ENCODE peak calls at places on chromosomes 3 and 15, in nine cellular contexts. One of them, this sample, is unnamed.
A peak's percentile ranks its signal among the peaks of the same experiment; 100 is the strongest.

GRCh38 chr3:141050576-141050912 is 603 bp upstream of the SPSB4 start:
- DNase-seq in hippocampal formation: no peak
- DNase-seq in astrocyte of the spinal cord: no peak
- DNase-seq in SJSA1: no peak
- DNase-seq in globus pallidus: no peak
- DNase-seq in activated T-helper 1 cell treated with anti-CD3 and anti-CD28 coated beads, Interleukin-2, amount 50 U/mL, for 16 hours: no peak
- DNase-seq in Peyer's patch: no peak
- DNase-seq in NCI-H460: no peak
- DNase-seq in lung microvascular endothelial cell: no peak
- DNase-seq in this sample: no peak

GRCh38 chr15:59150185-59150584 is 45.2 kb downstream of the CCNB2 start:
- DNase-seq in activated T-helper 1 cell treated with anti-CD3 and anti-CD28 coated beads, Interleukin-2, amount 50 U/mL, for 16 hours: no peak
- DNase-seq in SJSA1: no peak
- DNase-seq in lung microvascular endothelial cell: no peak
- DNase-seq in astrocyte of the spinal cord: no peak
- DNase-seq in Peyer's patch: no peak
- DNase-seq in NCI-H460: no peak
- DNase-seq in hippocampal formation: peak; percentile 15
- DNase-seq in globus pallidus: no peak
- DNase-seq in this sample: no peak

GRCh38 chr3:177134166-177134565 is 63.1 kb downstream of the TBL1XR1 start:
- DNase-seq in SJSA1: no peak
- DNase-seq in astrocyte of the spinal cord: no peak
- DNase-seq in lung microvascular endothelial cell: peak; percentile 37
- DNase-seq in hippocampal formation: no peak
- DNase-seq in activated T-helper 1 cell treated with anti-CD3 and anti-CD28 coated beads, Interleukin-2, amount 50 U/mL, for 16 hours: no peak
- DNase-seq in Peyer's patch: no peak
- DNase-seq in NCI-H460: no peak
- DNase-seq in globus pallidus: no peak
- DNase-seq in this sample: no peak

GRCh38 chr3:51968883-51969674 is 1.8 kb upstream of the PCBP4 start:
- DNase-seq in SJSA1: no peak
- DNase-seq in hippocampal formation: no peak
- DNase-seq in astrocyte of the spinal cord: no peak
- DNase-seq in Peyer's patch: no peak
- DNase-seq in NCI-H460: no peak
- DNase-seq in lung microvascular endothelial cell: no peak
- DNase-seq in activated T-helper 1 cell treated with anti-CD3 and anti-CD28 coated beads, Interleukin-2, amount 50 U/mL, for 16 hours: no peak
- DNase-seq in globus pallidus: no peak
- DNase-seq in this sample: no peak

GRCh38 chr15:63371297-63371918 is 10.2 kb downstream of the CA12 start:
- DNase-seq in SJSA1: no peak
- DNase-seq in Peyer's patch: no peak
- DNase-seq in astrocyte of the spinal cord: peak; percentile 32
- DNase-seq in lung microvascular endothelial cell: no peak
- DNase-seq in activated T-helper 1 cell treated with anti-CD3 and anti-CD28 coated beads, Interleukin-2, amount 50 U/mL, for 16 hours: no peak
- DNase-seq in globus pallidus: no peak
- DNase-seq in NCI-H460: no peak
- DNase-seq in hippocampal formation: no peak
- DNase-seq in this sample: no peak

GRCh38 chr3:69880069-69880640 is 119.4 kb upstream of the SAMMSON start:
- DNase-seq in lung microvascular endothelial cell: no peak
- DNase-seq in Peyer's patch: no peak
- DNase-seq in hippocampal formation: no peak
- DNase-seq in globus pallidus: no peak
- DNase-seq in NCI-H460: no peak
- DNase-seq in astrocyte of the spinal cord: no peak
- DNase-seq in activated T-helper 1 cell treated with anti-CD3 and anti-CD28 coated beads, Interleukin-2, amount 50 U/mL, for 16 hours: no peak
- DNase-seq in SJSA1: no peak
- DNase-seq in this sample: no peak

GRCh38 chr3:58342676-58343075 is 10.0 kb downstream of the PXK start:
- DNase-seq in NCI-H460: no peak
- DNase-seq in Peyer's patch: peak; percentile 58
- DNase-seq in SJSA1: no peak
- DNase-seq in lung microvascular endothelial cell: no peak
- DNase-seq in globus pallidus: peak; percentile 72
- DNase-seq in astrocyte of the spinal cord: no peak
- DNase-seq in activated T-helper 1 cell treated with anti-CD3 and anti-CD28 coated beads, Interleukin-2, amount 50 U/mL, for 16 hours: no peak
- DNase-seq in hippocampal formation: no peak
- DNase-seq in this sample: peak; percentile 83

GRCh38 chr15:37847776-37848175 is 86.7 kb upstream of the TMCO5A start:
- DNase-seq in hippocampal formation: no peak
- DNase-seq in lung microvascular endothelial cell: no peak
- DNase-seq in globus pallidus: no peak
- DNase-seq in activated T-helper 1 cell treated with anti-CD3 and anti-CD28 coated beads, Interleukin-2, amount 50 U/mL, for 16 hours: no peak
- DNase-seq in NCI-H460: no peak
- DNase-seq in Peyer's patch: no peak
- DNase-seq in astrocyte of the spinal cord: no peak
- DNase-seq in SJSA1: no peak
- DNase-seq in this sample: no peak

GRCh38 chr15:43127752-43128151 is 5.6 kb upstream of the TMEM62 start:
- DNase-seq in Peyer's patch: no peak
- DNase-seq in globus pallidus: no peak
- DNase-seq in lung microvascular endothelial cell: no peak
- DNase-seq in activated T-helper 1 cell treated with anti-CD3 and anti-CD28 coated beads, Interleukin-2, amount 50 U/mL, for 16 hours: no peak
- DNase-seq in SJSA1: no peak
- DNase-seq in NCI-H460: no peak
- DNase-seq in hippocampal formation: no peak
- DNase-seq in astrocyte of the spinal cord: no peak
- DNase-seq in this sample: no peak

GRCh38 chr3:52146189-52146588 is 8.0 kb downstream of the POC1A start:
- DNase-seq in NCI-H460: no peak
- DNase-seq in astrocyte of the spinal cord: no peak
- DNase-seq in Peyer's patch: no peak
- DNase-seq in globus pallidus: no peak
- DNase-seq in activated T-helper 1 cell treated with anti-CD3 and anti-CD28 coated beads, Interleukin-2, amount 50 U/mL, for 16 hours: no peak
- DNase-seq in lung microvascular endothelial cell: no peak
- DNase-seq in SJSA1: no peak
- DNase-seq in hippocampal formation: no peak
- DNase-seq in this sample: no peak

GRCh38 chr15:67836477-67836876 is 3.4 kb downstream of the RNU6-1 start:
- DNase-seq in astrocyte of the spinal cord: peak; percentile 49
- DNase-seq in hippocampal formation: no peak
- DNase-seq in Peyer's patch: peak; percentile 82
- DNase-seq in SJSA1: no peak
- DNase-seq in NCI-H460: peak; percentile 25
- DNase-seq in lung microvascular endothelial cell: peak; percentile 66
- DNase-seq in globus pallidus: peak; percentile 35
- DNase-seq in activated T-helper 1 cell treated with anti-CD3 and anti-CD28 coated beads, Interleukin-2, amount 50 U/mL, for 16 hours: no peak
- DNase-seq in this sample: peak; percentile 38

GRCh38 chr3:162601101-162601670 is 1104.6 kb downstream of the OTOL1 start:
- DNase-seq in NCI-H460: no peak
- DNase-seq in astrocyte of the spinal cord: no peak
- DNase-seq in Peyer's patch: no peak
- DNase-seq in activated T-helper 1 cell treated with anti-CD3 and anti-CD28 coated beads, Interleukin-2, amount 50 U/mL, for 16 hours: no peak
- DNase-seq in hippocampal formation: no peak
- DNase-seq in lung microvascular endothelial cell: no peak
- DNase-seq in globus pallidus: no peak
- DNase-seq in SJSA1: no peak
- DNase-seq in this sample: no peak

GRCh38 chr15:51917493-51917892 is 54.1 kb downstream of the LEO1 start:
- DNase-seq in hippocampal formation: no peak
- DNase-seq in Peyer's patch: no peak
- DNase-seq in globus pallidus: no peak
- DNase-seq in lung microvascular endothelial cell: peak; percentile 43
- DNase-seq in SJSA1: no peak
- DNase-seq in NCI-H460: peak; percentile 31
- DNase-seq in activated T-helper 1 cell treated with anti-CD3 and anti-CD28 coated beads, Interleukin-2, amount 50 U/mL, for 16 hours: no peak
- DNase-seq in astrocyte of the spinal cord: peak; percentile 29
- DNase-seq in this sample: no peak

GRCh38 chr15:37095197-37095992 is 5.0 kb downstream of the MEIS2 start:
- DNase-seq in globus pallidus: peak; percentile 47
- DNase-seq in lung microvascular endothelial cell: peak; percentile 31
- DNase-seq in NCI-H460: no peak
- DNase-seq in Peyer's patch: no peak
- DNase-seq in astrocyte of the spinal cord: no peak
- DNase-seq in SJSA1: no peak
- DNase-seq in activated T-helper 1 cell treated with anti-CD3 and anti-CD28 coated beads, Interleukin-2, amount 50 U/mL, for 16 hours: no peak
- DNase-seq in hippocampal formation: peak; percentile 30
- DNase-seq in this sample: no peak

GRCh38 chr3:63864008-63864871 is 573 bp downstream of the ATXN7 start:
- DNase-seq in globus pallidus: peak; percentile 33
- DNase-seq in Peyer's patch: peak; percentile 72
- DNase-seq in SJSA1: peak; percentile 41
- DNase-seq in NCI-H460: no peak
- DNase-seq in lung microvascular endothelial cell: peak; percentile 37
- DNase-seq in hippocampal formation: peak; percentile 30
- DNase-seq in astrocyte of the spinal cord: no peak
- DNase-seq in activated T-helper 1 cell treated with anti-CD3 and anti-CD28 coated beads, Interleukin-2, amount 50 U/mL, for 16 hours: peak; percentile 25
- DNase-seq in this sample: peak; percentile 48

GRCh38 chr15:68311464-68311835 is 33.9 kb downstream of the FEM1B start:
- DNase-seq in SJSA1: peak; percentile 32
- DNase-seq in lung microvascular endothelial cell: no peak
- DNase-seq in Peyer's patch: no peak
- DNase-seq in NCI-H460: no peak
- DNase-seq in globus pallidus: no peak
- DNase-seq in activated T-helper 1 cell treated with anti-CD3 and anti-CD28 coated beads, Interleukin-2, amount 50 U/mL, for 16 hours: no peak
- DNase-seq in hippocampal formation: no peak
- DNase-seq in astrocyte of the spinal cord: no peak
- DNase-seq in this sample: no peak

GRCh38 chr15:35533130-35534110 is 12.5 kb downstream of the DPH6 start:
- DNase-seq in NCI-H460: no peak
- DNase-seq in globus pallidus: no peak
- DNase-seq in activated T-helper 1 cell treated with anti-CD3 and anti-CD28 coated beads, Interleukin-2, amount 50 U/mL, for 16 hours: no peak
- DNase-seq in astrocyte of the spinal cord: peak; percentile 53
- DNase-seq in Peyer's patch: no peak
- DNase-seq in SJSA1: no peak
- DNase-seq in hippocampal formation: no peak
- DNase-seq in lung microvascular endothelial cell: peak; percentile 3
- DNase-seq in this sample: no peak

GRCh38 chr3:39189648-39190269 is 2.6 kb downstream of the XIRP1 start:
- DNase-seq in lung microvascular endothelial cell: peak; percentile 78
- DNase-seq in SJSA1: no peak
- DNase-seq in Peyer's patch: peak; percentile 80
- DNase-seq in hippocampal formation: peak; percentile 42
- DNase-seq in activated T-helper 1 cell treated with anti-CD3 and anti-CD28 coated beads, Interleukin-2, amount 50 U/mL, for 16 hours: peak; percentile 32
- DNase-seq in astrocyte of the spinal cord: peak; percentile 46
- DNase-seq in globus pallidus: peak; percentile 62
- DNase-seq in NCI-H460: peak; percentile 63
- DNase-seq in this sample: peak; percentile 77

GRCh38 chr3:126119008-126119675 is 35.2 kb upstream of the SLC41A3 start:
- DNase-seq in Peyer's patch: peak; percentile 17
- DNase-seq in SJSA1: peak; percentile 13
- DNase-seq in hippocampal formation: no peak
- DNase-seq in NCI-H460: no peak
- DNase-seq in astrocyte of the spinal cord: no peak
- DNase-seq in globus pallidus: no peak
- DNase-seq in lung microvascular endothelial cell: no peak
- DNase-seq in activated T-helper 1 cell treated with anti-CD3 and anti-CD28 coated beads, Interleukin-2, amount 50 U/mL, for 16 hours: no peak
- DNase-seq in this sample: no peak

GRCh38 chr3:108322352-108322751 is 26.0 kb downstream of the HHLA2 start:
- DNase-seq in Peyer's patch: no peak
- DNase-seq in SJSA1: no peak
- DNase-seq in globus pallidus: no peak
- DNase-seq in activated T-helper 1 cell treated with anti-CD3 and anti-CD28 coated beads, Interleukin-2, amount 50 U/mL, for 16 hours: no peak
- DNase-seq in lung microvascular endothelial cell: peak; percentile 28
- DNase-seq in hippocampal formation: no peak
- DNase-seq in NCI-H460: no peak
- DNase-seq in astrocyte of the spinal cord: no peak
- DNase-seq in this sample: no peak

GRCh38 chr15:96595951-96596350 is 265.5 kb downstream of the NR2F2 start:
- DNase-seq in hippocampal formation: no peak
- DNase-seq in SJSA1: no peak
- DNase-seq in activated T-helper 1 cell treated with anti-CD3 and anti-CD28 coated beads, Interleukin-2, amount 50 U/mL, for 16 hours: no peak
- DNase-seq in globus pallidus: no peak
- DNase-seq in lung microvascular endothelial cell: no peak
- DNase-seq in NCI-H460: no peak
- DNase-seq in astrocyte of the spinal cord: no peak
- DNase-seq in Peyer's patch: no peak
- DNase-seq in this sample: no peak

GRCh38 chr15:31260646-31261265 is 65.9 kb upstream of the KLF13 start:
- DNase-seq in Peyer's patch: peak; percentile 34
- DNase-seq in astrocyte of the spinal cord: no peak
- DNase-seq in activated T-helper 1 cell treated with anti-CD3 and anti-CD28 coated beads, Interleukin-2, amount 50 U/mL, for 16 hours: no peak
- DNase-seq in lung microvascular endothelial cell: no peak
- DNase-seq in NCI-H460: no peak
- DNase-seq in SJSA1: no peak
- DNase-seq in globus pallidus: no peak
- DNase-seq in hippocampal formation: no peak
- DNase-seq in this sample: no peak

GRCh38 chr15:98120561-98120960 is 160.1 kb downstream of the ARRDC4 start:
- DNase-seq in lung microvascular endothelial cell: no peak
- DNase-seq in Peyer's patch: no peak
- DNase-seq in activated T-helper 1 cell treated with anti-CD3 and anti-CD28 coated beads, Interleukin-2, amount 50 U/mL, for 16 hours: no peak
- DNase-seq in astrocyte of the spinal cord: no peak
- DNase-seq in SJSA1: no peak
- DNase-seq in hippocampal formation: no peak
- DNase-seq in globus pallidus: no peak
- DNase-seq in NCI-H460: no peak
- DNase-seq in this sample: no peak

GRCh38 chr15:36275656-36276055 is 303.8 kb upstream of the CDIN1 start:
- DNase-seq in Peyer's patch: no peak
- DNase-seq in NCI-H460: no peak
- DNase-seq in globus pallidus: no peak
- DNase-seq in lung microvascular endothelial cell: no peak
- DNase-seq in hippocampal formation: no peak
- DNase-seq in SJSA1: no peak
- DNase-seq in astrocyte of the spinal cord: no peak
- DNase-seq in activated T-helper 1 cell treated with anti-CD3 and anti-CD28 coated beads, Interleukin-2, amount 50 U/mL, for 16 hours: no peak
- DNase-seq in this sample: no peak

GRCh38 chr15:57772223-57772957 is 65.9 kb downstream of the POLR2M start:
- DNase-seq in astrocyte of the spinal cord: peak; percentile 12
- DNase-seq in NCI-H460: no peak
- DNase-seq in activated T-helper 1 cell treated with anti-CD3 and anti-CD28 coated beads, Interleukin-2, amount 50 U/mL, for 16 hours: no peak
- DNase-seq in lung microvascular endothelial cell: no peak
- DNase-seq in Peyer's patch: no peak
- DNase-seq in globus pallidus: no peak
- DNase-seq in hippocampal formation: no peak
- DNase-seq in SJSA1: no peak
- DNase-seq in this sample: no peak

GRCh38 chr15:77907824-77908751 is 169.4 kb downstream of the TBC1D2B start:
- DNase-seq in globus pallidus: no peak
- DNase-seq in lung microvascular endothelial cell: peak; percentile 71
- DNase-seq in SJSA1: peak; percentile 83
- DNase-seq in Peyer's patch: peak; percentile 83
- DNase-seq in astrocyte of the spinal cord: peak; percentile 50
- DNase-seq in hippocampal formation: no peak
- DNase-seq in activated T-helper 1 cell treated with anti-CD3 and anti-CD28 coated beads, Interleukin-2, amount 50 U/mL, for 16 hours: peak; percentile 13
- DNase-seq in NCI-H460: no peak
- DNase-seq in this sample: no peak

This sample was measured in pons.